ENCODE peak calls at places on chromosome 14, in ten cellular contexts. A, N, V, M, U, I, J, Z, K and B are unnamed samples.

GRCh38 chr14:60736494-60736893 is 1.9 kb downstream of the MNAT1 start:
- DNase-seq in A (no peak), N (no peak), V (no peak), M (no peak), U (peak), I (peak), J (no peak), Z (peak), K (no peak), B (no peak)

GRCh38 chr14:104746951-104747481 is 5.9 kb upstream of the SIVA1 start:
- DNase-seq in A (no peak), N (no peak), V (no peak), M (no peak), U (peak), I (peak), J (no peak), Z (no peak), K (no peak), B (no peak)

GRCh38 chr14:99352688-99353280 is 80.8 kb upstream of the BCL11B start:
- DNase-seq in A (peak), N (no peak), V (no peak), M (no peak), U (no peak), I (no peak), J (no peak), Z (no peak), K (no peak), B (no peak)

GRCh38 chr14:51564460-51564859 is 87.2 kb upstream of the FRMD6 start:
- DNase-seq in A (no peak), N (no peak), V (no peak), M (no peak), U (no peak), I (no peak), J (no peak), Z (no peak), K (no peak), B (no peak)

GRCh38 chr14:75717729-75718128 is 56.7 kb downstream of the TTLL5 start:
- DNase-seq in A (no peak), N (no peak), V (no peak), M (no peak), U (no peak), I (no peak), J (no peak), Z (no peak), K (no peak), B (no peak)

GRCh38 chr14:23181946-23182345 is 1.5 kb downstream of the SLC7A8 start:
- DNase-seq in A (no peak), N (no peak), V (no peak), M (no peak), U (no peak), I (no peak), J (no peak), Z (no peak), K (no peak), B (no peak)

GRCh38 chr14:52332269-52332668 is 18.2 kb downstream of the PTGER2 start:
- DNase-seq in A (no peak), N (no peak), V (no peak), M (no peak), U (no peak), I (no peak), J (no peak), Z (peak), K (no peak), B (no peak)

GRCh38 chr14:84825481-84825880 is 704.5 kb upstream of the FLRT2 start:
- DNase-seq in A (no peak), N (no peak), V (no peak), M (no peak), U (peak), I (peak), J (no peak), Z (peak), K (no peak), B (no peak)

GRCh38 chr14:64110832-64111231 is 183.3 kb downstream of the ESR2 start:
- DNase-seq in A (no peak), N (no peak), V (no peak), M (no peak), U (no peak), I (no peak), J (no peak), Z (no peak), K (no peak), B (no peak)

GRCh38 chr14:91119556-91120311 is 5.9 kb downstream of the DGLUCY start:
- DNase-seq in A (no peak), N (no peak), V (no peak), M (peak), U (peak), I (peak), J (no peak), Z (peak), K (no peak), B (no peak)

GRCh38 chr14:65177551-65177950 is 75.2 kb upstream of the MAX start:
- DNase-seq in A (no peak), N (no peak), V (no peak), M (no peak), U (peak), I (no peak), J (no peak), Z (no peak), K (no peak), B (no peak)

GRCh38 chr14:93997933-93998870 is 1.1 kb downstream of the CCDC197 start:
- DNase-seq in A (no peak), N (no peak), V (no peak), M (no peak), U (no peak), I (no peak), J (no peak), Z (no peak), K (no peak), B (no peak)

GRCh38 chr14:53044486-53044885 is 93.6 kb upstream of the FERMT2 start:
- DNase-seq in A (no peak), N (no peak), V (no peak), M (no peak), U (peak), I (peak), J (no peak), Z (peak), K (no peak), B (no peak)

GRCh38 chr14:36105401-36105800 is 71.1 kb downstream of the PTCSC3 start:
- DNase-seq in A (no peak), N (no peak), V (no peak), M (no peak), U (no peak), I (no peak), J (no peak), Z (no peak), K (peak), B (no peak)
- TF ChIP-seq CTCF in A (no peak), N (no peak), V (peak), M (peak), U (peak), I (peak), J (no peak), Z (peak), K (no peak), B (peak)

GRCh38 chr14:103101964-103102688 is 7.6 kb downstream of the EXOC3L4 start:
- DNase-seq in A (no peak), N (no peak), V (no peak), M (no peak), U (no peak), I (no peak), J (no peak), Z (no peak), K (no peak), B (no peak)

GRCh38 chr14:103104654-103105511 is 10.4 kb downstream of the EXOC3L4 start:
- DNase-seq in A (peak), N (peak), V (no peak), M (no peak), U (peak), I (peak), J (peak), Z (peak), K (peak), B (peak)

GRCh38 chr14:103102689-103103260 is 8.2 kb downstream of the EXOC3L4 start:
- DNase-seq in A (no peak), N (no peak), V (no peak), M (no peak), U (no peak), I (no peak), J (no peak), Z (no peak), K (no peak), B (no peak)

GRCh38 chr14:103104389-103104653 is 9.8 kb downstream of the EXOC3L4 start:
- DNase-seq in A (no peak), N (no peak), V (no peak), M (no peak), U (no peak), I (no peak), J (no peak), Z (no peak), K (no peak), B (no peak)

DNA sequence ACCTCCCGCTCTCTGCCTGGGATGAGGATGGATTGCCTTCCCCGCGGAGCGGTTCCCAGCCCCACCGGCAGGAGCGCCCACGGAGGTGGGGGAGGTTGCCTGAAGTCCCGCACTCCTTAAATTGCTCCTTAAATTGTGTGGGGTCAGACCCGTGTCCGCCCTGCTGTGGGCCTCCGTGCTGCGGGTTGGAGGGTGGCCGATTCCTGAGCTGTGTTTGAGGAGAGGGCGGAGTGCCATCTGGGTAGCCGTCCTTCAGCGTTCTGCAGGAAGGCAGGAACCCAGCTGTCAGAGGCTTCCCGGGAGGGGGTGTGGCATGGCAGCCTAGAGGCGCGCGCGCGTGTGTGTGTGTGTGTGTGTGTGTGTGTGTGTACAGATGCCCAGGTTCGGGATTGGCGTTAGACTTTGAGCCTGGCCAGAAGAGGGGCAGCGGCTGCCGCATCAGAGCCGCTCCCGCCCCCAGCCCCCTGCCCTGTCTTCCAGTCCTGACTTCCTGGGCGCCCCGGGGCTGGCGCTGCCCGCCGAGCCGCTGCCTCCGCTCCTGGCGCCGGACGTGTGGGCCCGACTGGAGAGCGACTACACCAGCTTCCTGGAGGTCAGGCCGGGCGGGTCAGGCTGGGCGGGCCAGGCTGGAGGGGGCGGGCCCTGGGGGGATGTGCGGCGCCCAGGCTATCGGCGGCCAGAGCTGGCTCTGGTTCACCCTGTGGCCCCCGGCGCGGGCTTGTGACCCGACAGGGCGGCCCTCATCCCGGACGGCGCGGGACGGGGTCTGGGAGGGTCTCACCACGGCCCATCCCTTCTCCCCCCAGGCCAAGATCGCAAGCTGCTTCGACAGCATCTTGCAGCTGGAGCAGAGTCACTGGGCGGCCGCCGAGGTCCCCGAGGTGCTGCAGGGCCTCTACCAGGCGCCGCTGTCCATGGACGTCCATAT is 9.2 kb downstream of the EXOC3L4 start:
- DNase-seq in A (peak), N (no peak), V (no peak), M (no peak), U (peak), I (peak), J (no peak), Z (no peak), K (peak), B (no peak)
- TF ChIP-seq CTCF in A (peak), N (no peak), V (peak), M (no peak), U (peak), I (peak), J (peak), Z (peak), K (no peak), B (no peak)

GRCh38 chr14:96423012-96423411 is 31.1 kb downstream of the AK7 start:
- DNase-seq in A (no peak), N (no peak), V (no peak), M (no peak), U (no peak), I (no peak), J (no peak), Z (no peak), K (no peak), B (no peak)
- TF ChIP-seq CTCF in A (no peak), N (no peak), V (no peak), M (no peak), U (no peak), I (no peak), J (no peak), Z (no peak), K (no peak), B (no peak)

DNA sequence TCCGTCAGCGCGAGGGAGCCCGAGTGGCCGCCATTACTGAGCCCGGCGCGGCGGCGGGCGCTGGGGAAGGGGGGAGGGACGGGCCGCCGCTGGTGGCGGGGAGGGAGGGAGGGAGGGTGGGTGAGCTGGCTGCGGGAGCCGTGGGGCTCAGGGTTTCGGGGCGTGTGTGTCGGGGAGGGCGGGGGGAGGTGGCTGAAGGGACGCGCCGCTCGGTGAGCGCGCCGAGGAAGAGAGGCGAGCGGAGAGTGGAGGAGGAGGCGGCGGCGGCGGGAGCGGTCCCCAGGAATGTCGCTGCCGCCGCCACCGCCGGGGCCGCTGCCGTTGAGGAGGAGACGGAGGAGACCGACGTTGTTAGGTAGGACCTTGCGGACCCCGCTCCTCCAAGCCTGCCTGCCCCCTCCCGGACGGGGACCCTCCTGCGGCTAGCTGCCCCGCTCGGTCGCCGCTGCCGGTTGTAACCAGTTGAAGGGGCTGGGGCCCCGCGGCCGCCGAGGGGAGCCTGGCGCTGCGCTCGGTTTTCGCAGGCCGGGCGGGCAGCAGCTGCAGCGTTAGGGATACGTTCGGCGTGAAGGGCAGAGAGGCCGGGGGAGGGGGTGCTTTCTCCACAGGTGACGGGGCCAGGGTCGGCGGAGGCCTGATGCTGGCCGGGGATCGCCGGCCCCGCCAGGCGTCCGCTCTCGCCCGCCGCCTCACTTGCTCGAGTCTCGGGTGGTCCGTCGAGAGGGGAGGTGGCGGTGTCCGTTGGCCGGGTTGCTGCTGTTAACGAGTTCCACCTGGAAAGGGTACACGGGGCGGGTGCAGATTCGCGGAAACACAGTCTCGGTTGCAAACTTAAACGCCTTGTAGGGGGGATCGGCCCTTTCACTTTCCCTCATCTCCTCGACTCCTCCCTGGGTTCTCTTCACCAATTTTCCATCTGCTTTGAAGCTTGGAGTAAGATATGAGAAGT is at the start of gene ARHGAP5:
- DNase-seq in A (no peak), N (peak), V (no peak), M (no peak), U (peak), I (no peak), J (no peak), Z (peak), K (peak), B (peak)
- TF ChIP-seq CTCF in A (peak), N (no peak), V (peak), M (no peak), U (peak), I (no peak), J (peak), Z (peak), K (no peak), B (no peak)

GRCh38 chr14:21103710-21104447 is 3.0 kb downstream of the TMEM253 start:
- DNase-seq in A (peak), N (peak), V (peak), M (peak), U (peak), I (peak), J (peak), Z (peak), K (peak), B (peak)
- TF ChIP-seq CTCF in A (peak), N (peak), V (peak), M (peak), U (peak), I (peak), J (peak), Z (peak), K (peak), B (peak)

GRCh38 chr14:33475623-33476022 is 475.3 kb downstream of the EGLN3 start:
- DNase-seq in A (no peak), N (peak), V (no peak), M (peak), U (peak), I (peak), J (no peak), Z (peak), K (peak), B (no peak)
- TF ChIP-seq CTCF in A (peak), N (no peak), V (peak), M (peak), U (no peak), I (peak), J (no peak), Z (peak), K (no peak), B (peak)

GRCh38 chr14:44347316-44347715 is 159.8 kb downstream of the FSCB start:
- DNase-seq in A (no peak), N (no peak), V (no peak), M (no peak), U (no peak), I (no peak), J (no peak), Z (no peak), K (no peak), B (no peak)
- TF ChIP-seq CTCF in A (no peak), N (no peak), V (no peak), M (no peak), U (no peak), I (no peak), J (no peak), Z (no peak), K (no peak), B (no peak)

GRCh38 chr14:22163051-22163450 is 426.0 kb downstream of the DAD1 start:
- DNase-seq in A (no peak), N (no peak), V (no peak), M (no peak), U (no peak), I (no peak), J (no peak), Z (peak), K (no peak), B (no peak)
- TF ChIP-seq CTCF in A (no peak), N (no peak), V (peak), M (peak), U (no peak), I (no peak), J (no peak), Z (peak), K (no peak), B (peak)

DNA sequence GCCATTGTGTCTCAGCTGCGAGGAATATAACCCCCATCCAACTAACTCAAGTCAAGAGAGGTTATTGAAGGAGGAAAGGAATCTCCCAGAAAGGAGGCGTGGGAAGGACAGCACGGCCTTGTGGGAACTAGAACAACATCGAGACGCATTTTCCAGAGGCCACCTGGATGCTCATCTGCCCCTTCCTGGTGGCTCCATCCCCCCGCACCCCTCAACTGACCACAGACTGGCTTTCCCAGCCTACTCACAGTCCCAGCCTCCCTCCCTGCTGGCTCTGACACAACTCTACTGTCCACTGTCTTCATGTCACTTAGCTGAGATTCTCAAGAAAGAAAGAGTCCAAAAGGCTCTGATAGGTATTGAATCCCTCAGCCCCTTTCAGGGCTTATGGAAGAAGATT is 66.0 kb upstream of the CLMN start:
- DNase-seq in A (no peak), N (no peak), V (no peak), M (no peak), U (no peak), I (no peak), J (no peak), Z (no peak), K (no peak), B (no peak)
- TF ChIP-seq CTCF in A (no peak), N (no peak), V (no peak), M (no peak), U (no peak), I (no peak), J (no peak), Z (no peak), K (no peak), B (no peak)